ENCODE peak calls at places on chromosomes 5 and 9, in ten cellular contexts. V is heart right ventricle, O is tibial nerve, Q is endothelial cell of umbilical vein, W is tibial artery, M is Peyer's patch, B is uterus, X is ovary, K is hepatocyte, S is GM23338. D is an unnamed sample. For H3K36me3, the result is how much of the 10 kb centered on the place peaks cover.

GRCh38 chr9:92808726-92809451 is 44.3 kb upstream of the BICD2 start:
- DNase-seq in V (peak), O (peak), Q (peak), W (peak), M (peak), B (peak), X (peak), K (peak), S (peak), D (no peak)

GRCh38 chr9:21965401-21965951 is 28.7 kb downstream of the CDKN2A start:
- DNase-seq in V (no peak), O (no peak), Q (peak), W (no peak), M (peak), B (no peak), X (no peak), K (peak), S (peak), D (no peak)

GRCh38 chr9:88741335-88741734 is 206.4 kb downstream of the NXNL2 start:
- DNase-seq in V (no peak), O (no peak), Q (no peak), W (no peak), M (no peak), B (no peak), X (no peak), K (no peak), S (peak), D (no peak)

GRCh38 chr9:107976767-107977166 is 487.2 kb upstream of the KLF4 start:
- DNase-seq in V (peak), O (peak), Q (no peak), W (peak), M (peak), B (peak), X (peak), K (no peak), S (no peak), D (peak)

GRCh38 chr9:84754896-84755295 is 85.4 kb downstream of the NTRK2 start:
- DNase-seq in V (no peak), O (no peak), Q (no peak), W (no peak), M (no peak), B (no peak), X (no peak), K (no peak), S (no peak), D (no peak)

GRCh38 chr9:124695280-124695890 is 75.7 kb downstream of the NR6A1 start:
- DNase-seq in V (no peak), O (no peak), Q (no peak), W (no peak), M (no peak), B (no peak), X (no peak), K (no peak), S (no peak), D (no peak)

GRCh38 chr9:134268308-134268724 is 57.9 kb upstream of the RXRA start:
- DNase-seq in V (no peak), O (no peak), Q (no peak), W (no peak), M (no peak), B (no peak), X (no peak), K (no peak), S (no peak), D (no peak)

GRCh38 chr9:91341258-91341746 is 20.4 kb downstream of the AUH start:
- DNase-seq in V (no peak), O (no peak), Q (no peak), W (no peak), M (no peak), B (no peak), X (no peak), K (no peak), S (no peak), D (no peak)

GRCh38 chr9:18925880-18926279 is 107.1 kb downstream of the SAXO1 start:
- DNase-seq in V (no peak), O (no peak), Q (no peak), W (no peak), M (no peak), B (no peak), X (no peak), K (no peak), S (no peak), D (no peak)

GRCh38 chr5:133415506-133415905 is 196.8 kb downstream of the FSTL4 start:
- DNase-seq in V (no peak), O (no peak), Q (no peak), W (no peak), M (no peak), B (no peak), X (no peak), K (no peak), S (no peak), D (no peak)

GRCh38 chr9:76895186-76895585 is 10.7 kb downstream of the PRUNE2 start:
- DNase-seq in V (no peak), O (no peak), Q (no peak), W (no peak), M (no peak), B (peak), X (no peak), K (no peak), S (no peak), D (no peak)

GRCh38 chr5:125481506-125482455 is 735.3 kb upstream of the ZNF608 start:
- DNase-seq in V (no peak), O (no peak), Q (no peak), W (no peak), M (no peak), B (no peak), X (no peak), K (no peak), S (no peak), D (no peak)

GRCh38 chr5:53167836-53168235 is 58.3 kb upstream of the MOCS2 start:
- DNase-seq in V (peak), O (peak), Q (peak), W (peak), M (no peak), B (peak), X (no peak), K (no peak), S (no peak), D (peak)

DNA sequence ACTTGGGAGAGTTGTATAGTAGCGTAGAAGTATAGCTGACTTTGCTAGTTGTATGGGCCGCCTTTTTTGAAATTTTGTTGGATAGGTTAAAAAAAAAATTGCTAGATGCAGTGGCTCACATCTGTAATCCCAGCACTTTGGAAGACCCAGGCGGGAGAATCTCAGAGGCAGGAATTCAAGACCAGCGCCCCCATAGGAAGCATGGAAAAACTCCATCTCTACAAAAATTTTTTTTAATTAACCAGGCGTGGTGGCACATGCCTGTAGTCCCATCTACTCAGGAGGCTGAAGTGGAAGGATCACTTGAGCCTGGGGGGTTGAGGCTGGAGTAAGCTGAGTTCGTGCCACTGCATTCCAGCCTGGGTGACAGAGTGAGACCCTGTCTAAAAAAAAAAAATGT is 59.2 kb downstream of the SMC5 start:
- DNase-seq in V (no peak), O (no peak), Q (no peak), W (no peak), M (no peak), B (no peak), X (no peak), K (no peak), S (peak), D (no peak)
- TF ChIP-seq CTCF in V (no peak), O (no peak), Q (no peak), W (no peak), M (no peak), B (no peak), X (no peak), K (no peak), S (peak), D (no peak)

DNA sequence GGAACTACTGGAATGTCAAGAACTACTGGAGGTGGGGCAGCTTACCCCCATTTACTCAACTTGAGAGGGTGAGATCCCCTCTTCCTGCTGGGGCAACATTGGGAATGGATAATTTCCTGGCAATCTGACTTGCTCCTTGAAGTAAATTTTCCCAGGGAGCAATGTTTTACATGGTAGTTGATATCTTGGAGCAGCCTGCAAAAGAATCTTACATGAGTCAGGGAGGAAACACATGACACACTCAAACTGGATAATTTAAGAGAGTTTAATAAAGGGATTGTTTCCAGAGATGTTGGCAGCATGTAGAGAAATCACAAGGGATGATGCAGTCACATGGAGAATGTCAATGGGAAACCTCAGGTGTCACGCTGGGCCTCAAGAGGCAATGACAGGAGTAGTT is 212.5 kb downstream of the GAS1 start:
- DNase-seq in V (no peak), O (no peak), Q (no peak), W (no peak), M (no peak), B (peak), X (no peak), K (no peak), S (no peak), D (no peak)
- H3K27ac ChIP-seq in V (no peak), O (no peak), Q (no peak), W (no peak), M (no peak), B (peak), X (no peak), K (peak), S (no peak), D (peak)

DNA sequence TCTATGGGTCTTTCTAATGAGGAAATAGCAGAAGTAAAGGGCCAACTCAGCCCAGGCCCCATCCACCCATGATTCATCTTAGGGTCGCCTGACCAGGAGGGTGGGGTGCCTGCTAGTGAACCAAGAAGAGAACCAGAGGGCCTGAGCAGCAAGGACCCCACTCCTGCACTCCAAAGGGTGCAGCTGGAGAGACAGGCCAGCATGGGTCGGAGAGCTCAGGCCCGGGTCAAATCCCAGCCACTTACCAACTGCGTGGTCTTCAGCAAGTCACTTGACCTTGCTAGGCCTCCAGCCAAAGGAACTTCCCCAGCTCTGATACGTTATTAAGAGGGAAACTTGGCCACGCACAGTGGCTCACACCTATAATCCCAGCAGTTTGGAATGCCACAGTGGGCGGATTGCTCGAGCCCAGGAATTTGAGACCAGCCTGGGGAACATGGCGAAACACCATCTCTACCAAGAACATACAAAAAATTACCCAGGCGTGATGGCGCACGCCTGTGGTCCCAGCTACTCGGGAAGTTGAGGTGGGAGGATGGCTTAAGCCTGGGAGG is 4.3 kb downstream of the BBLN start:
- DNase-seq in V (no peak), O (no peak), Q (no peak), W (no peak), M (no peak), B (no peak), X (no peak), K (no peak), S (no peak), D (no peak)
- H3K36me3 ChIP-seq in V (under half), O (under half), Q (under half), W (half or more), M (half or more), B (under half), X (under half), K (under half), S (under half), D (half or more)

GRCh38 chr9:37178742-37179141 is 58.4 kb downstream of the ZCCHC7 start:
- DNase-seq in V (no peak), O (no peak), Q (no peak), W (no peak), M (no peak), B (no peak), X (no peak), K (no peak), S (no peak), D (no peak)

GRCh38 chr9:37179576-37179975 is 59.2 kb downstream of the ZCCHC7 start:
- DNase-seq in V (no peak), O (no peak), Q (no peak), W (no peak), M (no peak), B (no peak), X (no peak), K (no peak), S (no peak), D (no peak)

GRCh38 chr9:37182718-37183117 is 62.3 kb downstream of the ZCCHC7 start:
- DNase-seq in V (no peak), O (no peak), Q (no peak), W (no peak), M (no peak), B (no peak), X (no peak), K (no peak), S (no peak), D (no peak)

GRCh38 chr9:37184905-37185867 is 64.8 kb downstream of the ZCCHC7 start:
- DNase-seq in V (no peak), O (no peak), Q (no peak), W (no peak), M (no peak), B (no peak), X (no peak), K (no peak), S (no peak), D (no peak)

GRCh38 chr9:37180138-37180537 is 59.8 kb downstream of the ZCCHC7 start:
- DNase-seq in V (no peak), O (no peak), Q (no peak), W (no peak), M (no peak), B (no peak), X (no peak), K (no peak), S (no peak), D (no peak)
- TF ChIP-seq CTCF in V (no peak), O (no peak), Q (no peak), W (no peak), M (no peak), B (no peak), X (no peak), K (no peak), S (peak), D (no peak)

GRCh38 chr5:93721511-93721910 is 19.9 kb downstream of the POU5F2 start:
- DNase-seq in V (no peak), O (no peak), Q (no peak), W (no peak), M (no peak), B (no peak), X (no peak), K (peak), S (no peak), D (no peak)
- H3K27ac ChIP-seq in V (no peak), O (no peak), Q (no peak), W (no peak), M (no peak), B (no peak), X (no peak), K (peak), S (no peak), D (no peak)

DNA sequence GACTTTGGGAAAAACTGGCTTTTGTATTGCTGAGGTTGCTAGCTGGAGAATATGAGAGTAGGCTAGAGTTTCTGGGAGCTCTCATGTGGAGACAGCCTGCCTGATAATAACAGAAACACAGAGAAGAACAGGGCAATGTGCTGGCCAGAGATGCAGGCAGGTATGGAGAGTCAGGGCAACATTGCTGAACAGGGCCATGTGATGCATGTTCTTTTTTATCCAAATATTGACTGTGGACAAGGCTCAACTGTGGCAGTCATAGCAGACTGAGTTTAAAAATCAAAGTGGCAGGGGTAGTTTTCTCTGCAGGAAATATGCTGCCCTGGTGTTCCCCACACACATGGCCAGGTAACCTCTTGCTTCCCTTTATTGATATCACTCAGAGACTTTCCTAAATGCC is 381.1 kb downstream of the RASEF start:
- DNase-seq in V (no peak), O (no peak), Q (no peak), W (no peak), M (no peak), B (no peak), X (no peak), K (no peak), S (no peak), D (no peak)
- H3K36me3 ChIP-seq in V (under half), O (under half), Q (under half), W (under half), M (under half), B (under half), X (under half), K (under half), S (under half), D (under half)

GRCh38 chr5:11334404-11334803 is 569.8 kb downstream of the CTNND2 start:
- DNase-seq in V (no peak), O (no peak), Q (no peak), W (no peak), M (no peak), B (no peak), X (no peak), K (no peak), S (no peak), D (no peak)
- TF ChIP-seq CTCF in V (no peak), O (no peak), Q (no peak), W (no peak), M (no peak), B (no peak), X (no peak), K (no peak), S (no peak), D (no peak)